ENCODE peak calls at places on chromosomes 12 and 14, in nine cellular contexts. One of them, this sample, is unnamed. For H3K4me1, the result is how much of the 10 kb centered on the place peaks cover.

GRCh38 chr12:94730846-94731245 is 80.5 kb upstream of the TMCC3 start:
- DNase-seq in HCT116: no peak
- DNase-seq in hepatocyte: no peak
- DNase-seq in SK-N-SH: no peak
- DNase-seq in GM23248: no peak
- DNase-seq in PC-3: no peak
- DNase-seq in neural progenitor cell: peak
- DNase-seq in MM.1S: no peak
- DNase-seq in GM23338: no peak
- DNase-seq in this sample: no peak

GRCh38 chr12:1367331-1367730 is 227.1 kb downstream of the FBXL14 start:
- DNase-seq in MM.1S: no peak
- DNase-seq in GM23338: no peak
- DNase-seq in hepatocyte: no peak
- DNase-seq in GM23248: no peak
- DNase-seq in SK-N-SH: no peak
- DNase-seq in HCT116: no peak
- DNase-seq in PC-3: no peak
- DNase-seq in neural progenitor cell: no peak
- DNase-seq in this sample: no peak

GRCh38 chr12:60101715-60102114 is 505.9 kb downstream of the SLC16A7 start:
- DNase-seq in MM.1S: no peak
- DNase-seq in GM23248: peak
- DNase-seq in SK-N-SH: no peak
- DNase-seq in PC-3: peak
- DNase-seq in neural progenitor cell: no peak
- DNase-seq in hepatocyte: no peak
- DNase-seq in HCT116: no peak
- DNase-seq in GM23338: no peak
- DNase-seq in this sample: no peak

GRCh38 chr12:93273834-93274705 is 103.7 kb upstream of the NUDT4 start:
- DNase-seq in HCT116: no peak
- DNase-seq in neural progenitor cell: peak
- DNase-seq in hepatocyte: no peak
- DNase-seq in SK-N-SH: no peak
- DNase-seq in PC-3: no peak
- DNase-seq in GM23338: no peak
- DNase-seq in MM.1S: no peak
- DNase-seq in GM23248: no peak
- DNase-seq in this sample: no peak

GRCh38 chr14:103401223-103402214 is 16.3 kb downstream of the MARK3 start:
- DNase-seq in hepatocyte: no peak
- DNase-seq in PC-3: peak
- DNase-seq in GM23248: peak
- DNase-seq in GM23338: peak
- DNase-seq in SK-N-SH: no peak
- DNase-seq in neural progenitor cell: peak
- DNase-seq in HCT116: no peak
- DNase-seq in MM.1S: no peak
- DNase-seq in this sample: no peak

GRCh38 chr12:7162691-7163114 is 26.8 kb upstream of the PEX5 start:
- DNase-seq in hepatocyte: peak
- DNase-seq in neural progenitor cell: peak
- DNase-seq in GM23338: peak
- DNase-seq in PC-3: peak
- DNase-seq in SK-N-SH: no peak
- DNase-seq in MM.1S: no peak
- DNase-seq in HCT116: peak
- DNase-seq in GM23248: peak
- DNase-seq in this sample: no peak

GRCh38 chr12:108633534-108634224 is at the start of gene SELPLG:
- DNase-seq in HCT116: no peak
- DNase-seq in GM23248: no peak
- DNase-seq in MM.1S: peak
- DNase-seq in GM23338: no peak
- DNase-seq in neural progenitor cell: no peak
- DNase-seq in hepatocyte: no peak
- DNase-seq in SK-N-SH: no peak
- DNase-seq in PC-3: no peak
- DNase-seq in this sample: peak

GRCh38 chr12:9951026-9951652 is 19.0 kb upstream of the CLEC2A start:
- DNase-seq in HCT116: no peak
- DNase-seq in PC-3: no peak
- DNase-seq in GM23338: no peak
- DNase-seq in GM23248: peak
- DNase-seq in neural progenitor cell: no peak
- DNase-seq in MM.1S: peak
- DNase-seq in hepatocyte: no peak
- DNase-seq in SK-N-SH: no peak
- DNase-seq in this sample: no peak

GRCh38 chr12:104426926-104427546 is 29.7 kb upstream of the CHST11 start:
- DNase-seq in neural progenitor cell: no peak
- DNase-seq in hepatocyte: no peak
- DNase-seq in PC-3: peak
- DNase-seq in GM23338: no peak
- DNase-seq in MM.1S: no peak
- DNase-seq in SK-N-SH: peak
- DNase-seq in GM23248: peak
- DNase-seq in HCT116: no peak
- DNase-seq in this sample: no peak

GRCh38 chr12:30985814-30986452 is 59.4 kb downstream of the TSPAN11 start:
- DNase-seq in MM.1S: peak
- DNase-seq in GM23338: peak
- DNase-seq in GM23248: peak
- DNase-seq in HCT116: peak
- DNase-seq in PC-3: peak
- DNase-seq in hepatocyte: peak
- DNase-seq in SK-N-SH: peak
- DNase-seq in neural progenitor cell: peak
- DNase-seq in this sample: peak

GRCh38 chr12:292186-292585 is 29.6 kb upstream of the SLC6A13 start:
- DNase-seq in hepatocyte: no peak
- DNase-seq in SK-N-SH: no peak
- DNase-seq in neural progenitor cell: no peak
- DNase-seq in GM23338: no peak
- DNase-seq in PC-3: no peak
- DNase-seq in GM23248: peak
- DNase-seq in MM.1S: no peak
- DNase-seq in HCT116: no peak
- DNase-seq in this sample: no peak

GRCh38 chr12:40947812-40948211 is 240.3 kb upstream of the PDZRN4 start:
- DNase-seq in MM.1S: no peak
- DNase-seq in hepatocyte: no peak
- DNase-seq in HCT116: no peak
- DNase-seq in neural progenitor cell: no peak
- DNase-seq in GM23338: no peak
- DNase-seq in GM23248: no peak
- DNase-seq in PC-3: no peak
- DNase-seq in SK-N-SH: no peak
- DNase-seq in this sample: no peak

GRCh38 chr12:117684471-117684870 is 284.3 kb downstream of the KSR2 start:
- DNase-seq in hepatocyte: no peak
- DNase-seq in SK-N-SH: no peak
- DNase-seq in PC-3: no peak
- DNase-seq in HCT116: no peak
- DNase-seq in neural progenitor cell: no peak
- DNase-seq in GM23248: no peak
- DNase-seq in MM.1S: no peak
- DNase-seq in GM23338: no peak
- DNase-seq in this sample: no peak

GRCh38 chr14:92860097-92860496 is 62.9 kb upstream of the CHGA start:
- DNase-seq in SK-N-SH: no peak
- DNase-seq in GM23248: no peak
- DNase-seq in MM.1S: no peak
- DNase-seq in GM23338: no peak
- DNase-seq in hepatocyte: no peak
- DNase-seq in HCT116: no peak
- DNase-seq in neural progenitor cell: no peak
- DNase-seq in PC-3: no peak
- DNase-seq in this sample: no peak

GRCh38 chr12:47082963-47083621 is 3.3 kb upstream of the AMIGO2 start:
- DNase-seq in GM23338: no peak
- DNase-seq in PC-3: peak
- DNase-seq in GM23248: peak
- DNase-seq in HCT116: no peak
- DNase-seq in SK-N-SH: no peak
- DNase-seq in neural progenitor cell: no peak
- DNase-seq in hepatocyte: peak
- DNase-seq in MM.1S: no peak
- DNase-seq in this sample: no peak

GRCh38 chr12:55830601-55831406 is 1.4 kb upstream of the DNAJC14 start:
- DNase-seq in PC-3: no peak
- DNase-seq in MM.1S: no peak
- DNase-seq in neural progenitor cell: peak
- DNase-seq in hepatocyte: peak
- DNase-seq in GM23338: peak
- DNase-seq in HCT116: no peak
- DNase-seq in GM23248: peak
- DNase-seq in SK-N-SH: peak
- DNase-seq in this sample: peak

GRCh38 chr14:77603654-77604270 is 12.7 kb downstream of the SPTLC2 start:
- DNase-seq in PC-3: peak
- DNase-seq in SK-N-SH: peak
- DNase-seq in hepatocyte: no peak
- DNase-seq in neural progenitor cell: no peak
- DNase-seq in GM23338: no peak
- DNase-seq in GM23248: no peak
- DNase-seq in MM.1S: no peak
- DNase-seq in HCT116: no peak
- DNase-seq in this sample: no peak

GRCh38 chr12:48189331-48190125 is 6.1 kb downstream of the CCDC184 start:
- DNase-seq in GM23248: peak
- DNase-seq in SK-N-SH: peak
- DNase-seq in PC-3: peak
- DNase-seq in neural progenitor cell: peak
- DNase-seq in HCT116: peak
- DNase-seq in MM.1S: peak
- DNase-seq in GM23338: peak
- DNase-seq in hepatocyte: peak
- DNase-seq in this sample: peak

GRCh38 chr14:95533391-95533821 is 1.4 kb upstream of the GLRX5 start:
- DNase-seq in neural progenitor cell: peak
- DNase-seq in SK-N-SH: peak
- DNase-seq in PC-3: peak
- DNase-seq in HCT116: no peak
- DNase-seq in hepatocyte: peak
- DNase-seq in GM23248: peak
- DNase-seq in GM23338: peak
- DNase-seq in MM.1S: no peak
- DNase-seq in this sample: peak

GRCh38 chr14:95529242-95529641 is 5.6 kb upstream of the GLRX5 start:
- DNase-seq in GM23338: no peak
- DNase-seq in GM23248: no peak
- DNase-seq in SK-N-SH: no peak
- DNase-seq in neural progenitor cell: no peak
- DNase-seq in MM.1S: no peak
- DNase-seq in HCT116: no peak
- DNase-seq in PC-3: no peak
- DNase-seq in hepatocyte: no peak
- DNase-seq in this sample: no peak

GRCh38 chr14:95527392-95528002 is 7.4 kb upstream of the GLRX5 start:
- DNase-seq in SK-N-SH: peak
- DNase-seq in hepatocyte: peak
- DNase-seq in MM.1S: peak
- DNase-seq in GM23338: peak
- DNase-seq in neural progenitor cell: peak
- DNase-seq in HCT116: no peak
- DNase-seq in GM23248: peak
- DNase-seq in PC-3: peak
- DNase-seq in this sample: peak

GRCh38 chr14:95531473-95531872 is 3.4 kb upstream of the GLRX5 start:
- DNase-seq in PC-3: peak
- DNase-seq in GM23248: peak
- DNase-seq in GM23338: no peak
- DNase-seq in MM.1S: no peak
- DNase-seq in hepatocyte: no peak
- DNase-seq in neural progenitor cell: no peak
- DNase-seq in HCT116: no peak
- DNase-seq in SK-N-SH: no peak
- DNase-seq in this sample: no peak

GRCh38 chr14:95530461-95531170 is 4.2 kb upstream of the GLRX5 start:
- DNase-seq in hepatocyte: no peak
- DNase-seq in PC-3: peak
- DNase-seq in HCT116: no peak
- DNase-seq in MM.1S: no peak
- DNase-seq in GM23338: no peak
- DNase-seq in GM23248: peak
- DNase-seq in SK-N-SH: no peak
- DNase-seq in neural progenitor cell: no peak
- DNase-seq in this sample: no peak
- H3K4me1 ChIP-seq in hepatocyte: under half
- H3K4me1 ChIP-seq in PC-3: under half
- H3K4me1 ChIP-seq in HCT116: half or more
- H3K4me1 ChIP-seq in MM.1S: under half
- H3K4me1 ChIP-seq in GM23338: under half
- H3K4me1 ChIP-seq in GM23248: half or more
- H3K4me1 ChIP-seq in SK-N-SH: under half
- H3K4me1 ChIP-seq in neural progenitor cell: under half
- H3K4me1 ChIP-seq in this sample: under half

GRCh38 chr14:78946949-78947348 is 776.8 kb downstream of the NRXN3 start:
- DNase-seq in HCT116: no peak
- DNase-seq in GM23338: no peak
- DNase-seq in MM.1S: no peak
- DNase-seq in hepatocyte: no peak
- DNase-seq in neural progenitor cell: peak
- DNase-seq in SK-N-SH: no peak
- DNase-seq in PC-3: no peak
- DNase-seq in GM23248: no peak
- DNase-seq in this sample: no peak
- TF ChIP-seq EZH2phosphoT487 in HCT116: no peak
- TF ChIP-seq EZH2phosphoT487 in GM23338: no peak
- TF ChIP-seq EZH2phosphoT487 in MM.1S: no peak
- TF ChIP-seq EZH2phosphoT487 in hepatocyte: no peak
- TF ChIP-seq EZH2phosphoT487 in neural progenitor cell: peak
- TF ChIP-seq EZH2phosphoT487 in SK-N-SH: no peak
- TF ChIP-seq EZH2phosphoT487 in PC-3: no peak
- TF ChIP-seq EZH2phosphoT487 in GM23248: no peak
- TF ChIP-seq EZH2phosphoT487 in this sample: no peak

DNA sequence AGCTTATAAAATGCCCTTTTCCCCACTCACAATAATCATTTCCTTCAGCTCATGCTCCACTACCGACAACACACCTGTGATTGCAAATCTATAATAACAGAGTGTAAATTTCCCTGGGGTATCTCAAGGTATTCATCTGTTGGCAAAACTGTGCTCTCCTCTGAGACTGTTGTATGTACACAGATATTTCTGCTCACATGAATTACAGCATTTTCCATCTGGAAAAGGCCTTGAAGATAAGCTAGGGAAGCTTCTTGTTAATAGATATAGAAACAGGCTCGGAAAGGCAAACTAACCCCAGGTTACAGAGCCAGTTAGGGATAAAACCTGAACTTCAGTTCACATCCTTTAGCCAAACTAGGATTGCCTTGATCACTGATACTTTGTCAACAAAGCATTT is 210.4 kb upstream of the KRR1 start:
- DNase-seq in GM23248: no peak
- DNase-seq in hepatocyte: no peak
- DNase-seq in HCT116: no peak
- DNase-seq in neural progenitor cell: no peak
- DNase-seq in GM23338: no peak
- DNase-seq in PC-3: no peak
- DNase-seq in MM.1S: no peak
- DNase-seq in SK-N-SH: no peak
- DNase-seq in this sample: no peak
- H3K4me1 ChIP-seq in GM23248: half or more
- H3K4me1 ChIP-seq in hepatocyte: under half
- H3K4me1 ChIP-seq in HCT116: half or more
- H3K4me1 ChIP-seq in neural progenitor cell: under half
- H3K4me1 ChIP-seq in GM23338: under half
- H3K4me1 ChIP-seq in PC-3: half or more
- H3K4me1 ChIP-seq in MM.1S: under half
- H3K4me1 ChIP-seq in SK-N-SH: under half
- H3K4me1 ChIP-seq in this sample: under half

GRCh38 chr14:100307215-100308111 is 1.2 kb upstream of the SLC25A29 start:
- DNase-seq in neural progenitor cell: peak
- DNase-seq in SK-N-SH: peak
- DNase-seq in HCT116: no peak
- DNase-seq in GM23338: peak
- DNase-seq in MM.1S: no peak
- DNase-seq in PC-3: no peak
- DNase-seq in hepatocyte: peak
- DNase-seq in GM23248: peak
- DNase-seq in this sample: no peak
- TF ChIP-seq EZH2phosphoT487 in neural progenitor cell: no peak
- TF ChIP-seq EZH2phosphoT487 in SK-N-SH: no peak
- TF ChIP-seq EZH2phosphoT487 in HCT116: no peak
- TF ChIP-seq EZH2phosphoT487 in GM23338: no peak
- TF ChIP-seq EZH2phosphoT487 in MM.1S: no peak
- TF ChIP-seq EZH2phosphoT487 in PC-3: no peak
- TF ChIP-seq EZH2phosphoT487 in hepatocyte: no peak
- TF ChIP-seq EZH2phosphoT487 in GM23248: no peak
- TF ChIP-seq EZH2phosphoT487 in this sample: no peak